ENCODE peak calls at places on chromosomes 13 and 19, in four cellular contexts. L is esophagus squamous epithelium, Z is A549, X is IMR-90. O is an unnamed sample.

GRCh38 chr13:107847406-107847805 is 367.9 kb downstream of the LIG4 start:
- DNase-seq in L (no peak), Z (no peak), X (peak), O (no peak)

GRCh38 chr19:11856568-11857264 is 8.2 kb downstream of the ZNF439 start:
- DNase-seq in L (no peak), Z (no peak), X (no peak), O (no peak)

GRCh38 chr13:107170270-107170931 is 602.5 kb upstream of the ARGLU1 start:
- DNase-seq in L (no peak), Z (no peak), X (no peak), O (no peak)

GRCh38 chr13:106649495-106649894 is 81.6 kb upstream of the ARGLU1 start:
- DNase-seq in L (no peak), Z (no peak), X (peak), O (no peak)

GRCh38 chr19:41795031-41795461 is 1.3 kb upstream of the CEACAM3 start:
- DNase-seq in L (no peak), Z (peak), X (peak), O (no peak)

GRCh38 chr19:40217027-40217810 is 965 bp downstream of the TTC9B start:
- DNase-seq in L (no peak), Z (peak), X (no peak), O (no peak)

GRCh38 chr13:50167224-50167947 is 152.1 kb downstream of the KCNRG start:
- DNase-seq in L (no peak), Z (no peak), X (no peak), O (no peak)

GRCh38 chr13:44819245-44819644 is 170.0 kb downstream of the NUFIP1 start:
- DNase-seq in L (no peak), Z (peak), X (peak), O (no peak)

GRCh38 chr19:18131841-18132596 is 20.9 kb upstream of the PIK3R2 start:
- DNase-seq in L (no peak), Z (no peak), X (no peak), O (no peak)

GRCh38 chr19:2544576-2545415 is 68.9 kb downstream of the GADD45B start:
- DNase-seq in L (no peak), Z (no peak), X (no peak), O (no peak)

GRCh38 chr13:97387487-97388353 is 46.2 kb upstream of the RAP2A start:
- DNase-seq in L (no peak), Z (no peak), X (no peak), O (no peak)

GRCh38 chr19:5281588-5281987 is 59.0 kb downstream of the PTPRS start:
- DNase-seq in L (no peak), Z (no peak), X (no peak), O (peak)

GRCh38 chr19:6092329-6093286 is 17.7 kb downstream of the RFX2 start:
- DNase-seq in L (no peak), Z (peak), X (peak), O (peak)

GRCh38 chr19:10898633-10899032 is 27.3 kb downstream of the CARM1 start:
- DNase-seq in L (no peak), Z (no peak), X (no peak), O (no peak)

GRCh38 chr13:40114305-40114896 is 458.9 kb downstream of the COG6 start:
- DNase-seq in L (no peak), Z (no peak), X (no peak), O (no peak)

GRCh38 chr13:104416973-104417372 is 1350.8 kb upstream of the SLC10A2 start:
- DNase-seq in L (no peak), Z (no peak), X (no peak), O (no peak)

GRCh38 chr13:77065456-77066147 is 38.6 kb upstream of the FBXL3 start:
- DNase-seq in L (no peak), Z (no peak), X (no peak), O (no peak)

GRCh38 chr13:33262997-33263396 is 22.6 kb downstream of the STARD13 start:
- DNase-seq in L (no peak), Z (no peak), X (no peak), O (no peak)

GRCh38 chr13:99133230-99133629 is 67.4 kb upstream of the UBAC2 start:
- DNase-seq in L (no peak), Z (no peak), X (no peak), O (no peak)

GRCh38 chr13:90633849-90634248 is 713.6 kb upstream of the MIR17HG start:
- DNase-seq in L (no peak), Z (no peak), X (no peak), O (no peak)

GRCh38 chr13:27117947-27118346 is 53.7 kb downstream of the USP12 start:
- DNase-seq in L (no peak), Z (no peak), X (no peak), O (no peak)

GRCh38 chr13:43122706-43123268 is 99.4 kb downstream of the DNAJC15 start:
- DNase-seq in L (no peak), Z (no peak), X (no peak), O (no peak)

GRCh38 chr13:46355906-46356305 is 31.1 kb downstream of the RUBCNL start:
- DNase-seq in L (no peak), Z (no peak), X (no peak), O (no peak)

GRCh38 chr13:34748078-34748477 is 194.0 kb upstream of the NBEA start:
- DNase-seq in L (no peak), Z (no peak), X (no peak), O (peak)

GRCh38 chr19:14048439-14049153 is 13.3 kb downstream of the PALM3 start:
- DNase-seq in L (no peak), Z (peak), X (no peak), O (no peak)

GRCh38 chr13:93745884-93746283 is 519.3 kb downstream of the GPC6 start:
- DNase-seq in L (no peak), Z (no peak), X (peak), O (no peak)

GRCh38 chr13:79228972-79229371 is 177.1 kb downstream of the RBM26 start:
- DNase-seq in L (no peak), Z (no peak), X (no peak), O (no peak)

GRCh38 chr19:48501446-48501960 is 10.1 kb downstream of the LMTK3 start:
- DNase-seq in L (no peak), Z (peak), X (no peak), O (no peak)

GRCh38 chr19:32971012-32971595 is 654 bp downstream of the CEP89 start:
- DNase-seq in L (no peak), Z (no peak), X (no peak), O (no peak)

GRCh38 chr13:40631605-40632004 is 34.8 kb downstream of the FOXO1 start:
- DNase-seq in L (no peak), Z (no peak), X (no peak), O (no peak)

GRCh38 chr19:41223431-41224234 is 4.6 kb downstream of the AXL start:
- DNase-seq in L (no peak), Z (peak), X (peak), O (no peak)

GRCh38 chr13:74040200-74040599 is 94.0 kb downstream of the KLF12 start:
- DNase-seq in L (no peak), Z (peak), X (peak), O (no peak)

GRCh38 chr13:79562557-79562956 is 81.6 kb downstream of the NDFIP2 start:
- DNase-seq in L (no peak), Z (no peak), X (no peak), O (no peak)

GRCh38 chr19:38444026-38444425 is 10.5 kb downstream of the RYR1 start:
- DNase-seq in L (no peak), Z (no peak), X (no peak), O (no peak)

GRCh38 chr13:114026128-114026880 is 52.4 kb upstream of the C13orf46 start:
- DNase-seq in L (no peak), Z (no peak), X (no peak), O (no peak)

GRCh38 chr13:52001120-52001731 is 10.0 kb downstream of the ATP7B start:
- DNase-seq in L (no peak), Z (peak), X (peak), O (no peak)

GRCh38 chr19:51501594-51502263 is at the start of gene SIGLEC12:
- DNase-seq in L (no peak), Z (no peak), X (no peak), O (no peak)

GRCh38 chr19:372306-372890 is 27.8 kb upstream of the MIER2 start:
- DNase-seq in L (no peak), Z (no peak), X (peak), O (no peak)

GRCh38 chr19:33311326-33311682 is 9.0 kb upstream of the CEBPA start:
- DNase-seq in L (no peak), Z (no peak), X (no peak), O (no peak)

GRCh38 chr19:12065100-12065538 is 588 bp downstream of the ZNF844 start:
- DNase-seq in L (no peak), Z (no peak), X (peak), O (no peak)

GRCh38 chr13:48945626-48946025 is 30.1 kb upstream of the FNDC3A start:
- DNase-seq in L (no peak), Z (no peak), X (no peak), O (no peak)
- H3K27ac ChIP-seq in L (no peak), Z (no peak), X (no peak), O (no peak)

GRCh38 chr19:34925278-34925855 is 1.3 kb upstream of the ZNF30 start:
- DNase-seq in L (no peak), Z (no peak), X (no peak), O (no peak)

GRCh38 chr19:34932494-34932893 is 5.8 kb downstream of the ZNF30 start:
- DNase-seq in L (no peak), Z (no peak), X (no peak), O (no peak)

GRCh38 chr19:34926361-34926684 is 380 bp upstream of the ZNF30 start:
- DNase-seq in L (no peak), Z (no peak), X (no peak), O (no peak)

GRCh38 chr19:34926685-34927375 is at the start of gene ZNF30:
- DNase-seq in L (peak), Z (peak), X (peak), O (peak)
- TF ChIP-seq POLR2A in L (peak), Z (peak), X (no peak), O (peak)

GRCh38 chr19:3557461-3558248 is at the start of gene MFSD12:
- DNase-seq in L (peak), Z (peak), X (peak), O (peak)

GRCh38 chr19:3554254-3555083 is 2.9 kb downstream of the MFSD12 start:
- DNase-seq in L (no peak), Z (no peak), X (no peak), O (no peak)

GRCh38 chr19:3556423-3556977 is 886 bp downstream of the MFSD12 start:
- DNase-seq in L (no peak), Z (no peak), X (no peak), O (no peak)

GRCh38 chr19:3556978-3557460 is 367 bp downstream of the MFSD12 start:
- DNase-seq in L (no peak), Z (peak), X (peak), O (no peak)

GRCh38 chr19:3555653-3556422 is 1.5 kb downstream of the MFSD12 start:
- DNase-seq in L (no peak), Z (no peak), X (no peak), O (no peak)
- H3K4me3 ChIP-seq in L (peak), Z (peak), X (peak), O (peak)

GRCh38 chr13:36680918-36681317 is 7.1 kb downstream of the SERTM1 start:
- DNase-seq in L (no peak), Z (no peak), X (no peak), O (peak)
- H3K27ac ChIP-seq in L (no peak), Z (no peak), X (no peak), O (peak)

DNA sequence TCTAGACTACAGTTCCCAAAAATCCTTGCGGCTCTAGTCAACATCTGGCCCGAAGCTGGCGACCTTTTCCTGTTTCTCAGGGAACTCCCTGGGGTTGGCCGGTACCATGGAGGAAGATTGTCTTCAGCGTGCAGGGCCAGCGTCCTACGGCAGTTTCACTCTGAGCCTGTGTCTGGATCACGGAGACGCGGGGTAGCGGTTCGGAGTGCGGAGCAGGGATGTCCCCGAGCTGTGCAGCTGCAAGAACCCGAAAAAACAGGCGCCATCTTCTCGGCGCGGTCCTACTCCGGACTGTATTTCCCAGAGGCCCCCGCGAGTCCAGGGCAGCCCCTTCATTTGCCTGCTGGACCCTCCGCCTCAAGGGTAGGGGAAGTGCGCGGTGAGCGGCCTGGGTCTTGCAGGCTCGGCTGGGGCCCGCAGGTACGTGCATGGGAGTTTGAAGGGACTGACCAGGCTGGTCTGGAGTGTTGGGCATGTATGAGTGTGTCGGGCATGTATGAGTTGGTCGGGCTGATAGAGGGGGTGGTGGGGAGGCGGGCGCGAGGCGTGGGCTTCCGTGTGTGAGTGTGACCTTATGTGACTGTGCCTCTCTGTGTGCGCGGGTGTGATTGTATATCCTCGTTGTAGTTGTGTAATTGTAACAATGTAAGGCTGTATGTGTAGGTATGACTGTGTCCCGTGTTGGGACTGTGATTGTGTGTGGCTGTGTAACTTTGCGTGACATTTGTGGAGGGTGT is at the start of gene ZNF383:
- DNase-seq in L (peak), Z (peak), X (peak), O (peak)
- TF ChIP-seq POLR2A in L (peak), Z (peak), X (no peak), O (peak)

O was measured in uterus.